ENCODE peak calls at places on chromosomes 5 and 9, in four cellular contexts. J, B, X and T are unnamed samples.

GRCh38 chr5:14428302-14429081 is 153.1 kb upstream of the OTULINL start:
- DNase-seq in X (no peak), J (no peak), B (no peak), T (no peak)

GRCh38 chr9:104091708-104092107 is 2.4 kb upstream of the SMC2 start:
- DNase-seq in J (peak), X (peak), B (no peak), T (no peak)

GRCh38 chr9:33429256-33430080 is 17.9 kb downstream of the AQP3 start:
- DNase-seq in B (no peak), X (no peak), J (peak), T (no peak)

GRCh38 chr9:133995012-133995896 is 3.1 kb upstream of the VAV2 start:
- DNase-seq in B (peak), X (no peak), J (no peak), T (no peak)

GRCh38 chr5:58024151-58024550 is 435.7 kb downstream of the PLK2 start:
- DNase-seq in B (no peak), J (no peak), X (no peak), T (no peak)

GRCh38 chr9:99029083-99029482 is 75.8 kb upstream of the TGFBR1 start:
- DNase-seq in B (no peak), X (no peak), J (no peak), T (no peak)

GRCh38 chr9:33051149-33051548 is 25.3 kb downstream of the SMU1 start:
- DNase-seq in X (no peak), B (no peak), J (no peak), T (no peak)

GRCh38 chr5:147411612-147412310 is 98.1 kb downstream of the DPYSL3 start:
- DNase-seq in X (no peak), J (peak), B (no peak), T (no peak)

GRCh38 chr5:172280937-172281336 is 2.6 kb downstream of the UBTD2 start:
- DNase-seq in X (peak), B (no peak), J (peak), T (no peak)

GRCh38 chr5:19179561-19179960 is 808.4 kb downstream of the CDH18 start:
- DNase-seq in X (no peak), B (no peak), J (no peak), T (no peak)

GRCh38 chr5:32182463-32183081 is 8.5 kb upstream of the GOLPH3 start:
- DNase-seq in J (no peak), B (peak), X (no peak), T (no peak)

GRCh38 chr9:131854334-131854733 is 114.5 kb upstream of the RAPGEF1 start:
- DNase-seq in X (no peak), B (no peak), J (peak), T (no peak)

GRCh38 chr9:128899566-128900322 is 17.8 kb downstream of the LRRC8A start:
- DNase-seq in X (no peak), J (no peak), B (peak), T (no peak)

GRCh38 chr5:103120607-103121200 is 603 bp downstream of the PPIP5K2 start:
- DNase-seq in B (peak), X (peak), J (peak), T (no peak)

GRCh38 chr5:43875741-43876140 is 272.8 kb downstream of the NNT start:
- DNase-seq in J (no peak), B (no peak), X (no peak), T (no peak)

GRCh38 chr9:110036286-110036685 is 171.7 kb downstream of the C9orf152 start:
- DNase-seq in B (no peak), J (no peak), X (no peak), T (no peak)

GRCh38 chr9:108859459-108860114 is 2.5 kb upstream of the ACTL7A start:
- DNase-seq in X (no peak), B (peak), J (no peak), T (no peak)

GRCh38 chr5:150636391-150637244 is 3.8 kb upstream of the SYNPO start:
- DNase-seq in X (peak), B (no peak), J (peak), T (no peak)

GRCh38 chr5:131710391-131710790 is 75.4 kb upstream of the RAPGEF6 start:
- DNase-seq in J (no peak), X (no peak), B (no peak), T (no peak)

GRCh38 chr5:175202461-175203065 is 241.4 kb downstream of the DRD1 start:
- DNase-seq in J (no peak), B (no peak), X (peak), T (no peak)

GRCh38 chr9:31608413-31608812 is 776.0 kb upstream of the ACO1 start:
- DNase-seq in J (peak), B (no peak), X (peak), T (no peak)

GRCh38 chr9:21565137-21565536 is 83.0 kb upstream of the IFNE start:
- DNase-seq in B (no peak), X (no peak), J (no peak), T (no peak)

GRCh38 chr5:180135967-180136641 is 64.5 kb upstream of the RNF130 start:
- DNase-seq in B (no peak), J (no peak), X (no peak), T (no peak)

GRCh38 chr5:132407970-132408369 is 38.5 kb downstream of the SLC22A5 start:
- DNase-seq in J (no peak), X (no peak), B (no peak), T (no peak)

GRCh38 chr5:1840071-1840547 is 38.9 kb downstream of the NDUFS6 start:
- DNase-seq in B (no peak), J (no peak), X (no peak), T (no peak)

GRCh38 chr5:126370796-126371718 is 52.2 kb upstream of the GRAMD2B start:
- DNase-seq in X (no peak), J (peak), B (no peak), T (no peak)

GRCh38 chr5:110045153-110045552 is 355.4 kb downstream of the MAN2A1 start:
- DNase-seq in X (peak), B (no peak), J (peak), T (peak)

GRCh38 chr5:155753943-155754581 is 572.9 kb upstream of the SGCD start:
- DNase-seq in X (no peak), B (no peak), J (no peak), T (no peak)

GRCh38 chr5:36575367-36575781 is 31.0 kb upstream of the SLC1A3 start:
- DNase-seq in J (peak), X (peak), B (no peak), T (no peak)

GRCh38 chr5:10527281-10527950 is 36.5 kb upstream of the ANKRD33B start:
- DNase-seq in J (no peak), X (no peak), B (no peak), T (no peak)

GRCh38 chr5:141513627-141514329 is 24.9 kb downstream of the PCDHGC5 start:
- DNase-seq in J (peak), B (peak), X (peak), T (peak)

GRCh38 chr5:177099422-177100093 is 12.8 kb downstream of the FGFR4 start:
- DNase-seq in X (no peak), B (no peak), J (no peak), T (no peak)

GRCh38 chr5:146107901-146108300 is 2.5 kb upstream of the PLAC8L1 start:
- DNase-seq in X (peak), B (no peak), J (peak), T (peak)

GRCh38 chr9:83027153-83027867 is 35.6 kb downstream of the RASEF start:
- DNase-seq in B (no peak), X (peak), J (peak), T (peak)

DNA sequence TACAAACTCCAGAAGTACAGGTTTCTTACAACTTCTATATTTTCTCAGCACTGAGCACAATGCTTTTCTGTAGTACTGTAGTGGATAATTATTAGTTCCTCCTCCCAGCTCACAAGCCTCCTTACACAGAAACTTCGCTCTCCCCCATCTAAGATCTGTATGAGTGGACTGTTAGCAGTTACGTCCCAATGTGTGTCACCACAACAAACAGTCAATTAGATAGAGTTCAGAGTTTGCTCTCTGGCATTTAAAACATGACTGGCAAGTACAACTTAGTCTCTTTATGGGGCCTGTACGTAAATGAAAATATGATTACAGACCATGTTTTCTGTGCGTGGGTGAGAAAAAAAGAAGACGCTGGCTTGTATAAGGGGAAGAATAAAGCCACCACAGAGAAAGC is 631.4 kb upstream of the DMAC1 start:
- DNase-seq in J (no peak), B (no peak), X (no peak), T (no peak)
- TF ChIP-seq CTCF in J (no peak), B (no peak), X (no peak), T (no peak)

DNA sequence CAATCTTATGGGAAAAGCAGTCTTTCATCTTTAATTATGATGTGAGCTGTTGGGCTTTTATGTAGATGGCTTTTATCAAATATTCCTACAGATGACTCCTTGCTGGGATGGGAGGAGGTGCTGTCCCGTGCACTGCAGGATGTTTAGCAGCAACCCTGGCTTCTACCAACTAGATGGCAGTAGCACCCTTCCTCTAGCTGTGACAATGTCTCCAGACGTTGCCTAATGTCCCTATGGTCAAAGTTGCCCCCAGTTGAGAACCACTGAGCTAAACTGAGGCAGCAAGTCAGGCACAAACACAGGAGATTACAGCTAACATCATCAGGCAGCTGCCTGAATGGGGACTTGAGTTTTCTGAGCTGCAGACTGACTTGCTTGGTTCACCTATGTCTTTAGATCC is 401.9 kb upstream of the PDE4D start:
- DNase-seq in J (peak), X (peak), B (peak), T (no peak)
- TF ChIP-seq CTCF in J (peak), X (peak), B (peak), T (peak)

GRCh38 chr5:78916044-78916443 is 69.1 kb downstream of the ARSB start:
- DNase-seq in J (no peak), X (no peak), B (no peak), T (no peak)

GRCh38 chr5:78920604-78921003 is 64.5 kb downstream of the ARSB start:
- DNase-seq in J (peak), B (no peak), X (peak), T (no peak)

GRCh38 chr5:78912796-78913195 is 72.3 kb downstream of the ARSB start:
- DNase-seq in J (no peak), B (no peak), X (no peak), T (no peak)

GRCh38 chr5:78912085-78912771 is 72.9 kb downstream of the ARSB start:
- DNase-seq in X (peak), B (no peak), J (no peak), T (no peak)

DNA sequence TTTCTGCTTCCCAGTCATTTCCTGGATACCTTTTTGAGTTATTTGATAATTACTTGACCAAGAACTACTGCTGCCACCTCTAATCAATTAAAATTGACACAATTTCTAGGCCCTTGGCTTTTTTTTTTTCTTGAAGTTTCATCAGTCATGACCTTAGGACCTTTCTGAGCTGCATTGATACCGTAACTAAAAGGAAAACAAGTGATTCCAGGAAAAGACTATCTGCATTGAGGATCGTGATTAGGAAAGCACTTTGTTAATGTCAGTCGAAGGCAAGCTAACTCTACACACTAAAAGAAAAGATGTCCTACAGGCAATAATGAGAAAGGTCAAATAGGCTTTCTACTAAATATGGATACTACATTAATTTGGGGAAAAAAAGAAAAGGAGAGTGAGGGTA is 69.9 kb downstream of the ARSB start:
- DNase-seq in J (no peak), X (no peak), B (no peak), T (no peak)
- TF ChIP-seq CTCF in J (no peak), X (no peak), B (no peak), T (no peak)

DNA sequence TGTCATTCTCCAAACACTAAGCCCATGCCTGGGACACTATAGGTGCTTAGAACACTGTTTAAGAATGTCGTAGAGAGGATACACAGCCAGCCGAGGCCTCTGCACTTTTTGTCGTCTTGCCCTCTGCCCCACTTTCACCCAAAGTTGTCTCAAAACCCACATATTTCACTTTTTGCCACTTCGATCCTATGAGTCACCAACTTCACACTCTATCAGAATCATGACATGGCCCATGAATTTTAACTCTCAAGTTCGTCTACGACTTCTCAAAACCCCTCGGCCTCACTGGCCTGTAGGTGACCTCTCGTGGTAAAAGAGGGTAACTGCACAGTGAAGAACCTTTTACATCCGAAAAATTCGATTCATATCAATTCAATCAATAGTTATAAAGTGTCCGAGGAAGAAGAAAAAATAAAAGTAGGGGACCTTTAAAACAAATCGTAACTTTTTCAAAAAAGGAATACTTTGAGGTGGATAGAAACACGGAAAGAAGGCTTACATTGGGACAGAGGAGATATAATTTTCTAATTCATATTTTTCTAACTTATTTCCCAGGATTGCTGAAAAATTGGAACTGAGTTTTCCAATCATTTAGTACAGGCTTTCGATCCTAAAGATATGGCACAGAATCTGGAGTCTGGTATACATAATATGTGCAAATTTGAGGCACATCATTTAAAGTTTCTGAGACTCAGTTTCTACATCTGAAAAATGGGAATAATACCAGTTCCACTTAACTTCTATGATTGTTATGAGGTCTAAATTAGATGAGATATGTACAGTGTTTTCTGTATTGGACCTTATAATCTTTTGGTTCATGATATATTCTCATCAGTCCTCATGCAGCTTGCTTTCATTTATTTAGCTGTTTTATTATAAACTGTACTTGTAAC is 122.6 kb downstream of the APBA1 start:
- DNase-seq in J (peak), B (peak), X (peak), T (no peak)
- TF ChIP-seq CTCF in J (peak), B (peak), X (peak), T (peak)

GRCh38 chr9:88658311-88658822 is 123.4 kb downstream of the NXNL2 start:
- DNase-seq in X (peak), J (peak), B (no peak), T (no peak)

GRCh38 chr9:88661759-88662158 is 126.8 kb downstream of the NXNL2 start:
- DNase-seq in J (peak), B (no peak), X (peak), T (no peak)

GRCh38 chr9:88659126-88659525 is 124.1 kb downstream of the NXNL2 start:
- DNase-seq in B (no peak), J (no peak), X (no peak), T (no peak)

GRCh38 chr9:88657893-88658292 is 122.9 kb downstream of the NXNL2 start:
- DNase-seq in X (peak), J (peak), B (no peak), T (peak)

GRCh38 chr9:88660611-88661010 is 125.6 kb downstream of the NXNL2 start:
- DNase-seq in X (peak), B (peak), J (peak), T (no peak)
- TF ChIP-seq CTCF in X (peak), B (peak), J (peak), T (peak)

GRCh38 chr5:79333852-79334557 is 98.1 kb downstream of the JMY start:
- DNase-seq in X (no peak), B (no peak), J (no peak), T (no peak)
- TF ChIP-seq CTCF in X (no peak), B (no peak), J (no peak), T (no peak)

GRCh38 chr5:112083623-112084022 is 326.6 kb upstream of the NREP start:
- DNase-seq in B (no peak), J (no peak), X (peak), T (no peak)

GRCh38 chr5:112084149-112084548 is 327.2 kb upstream of the NREP start:
- DNase-seq in X (peak), B (no peak), J (peak), T (peak)

GRCh38 chr5:112087222-112087621 is 330.2 kb upstream of the NREP start:
- DNase-seq in J (no peak), X (no peak), B (no peak), T (no peak)

DNA sequence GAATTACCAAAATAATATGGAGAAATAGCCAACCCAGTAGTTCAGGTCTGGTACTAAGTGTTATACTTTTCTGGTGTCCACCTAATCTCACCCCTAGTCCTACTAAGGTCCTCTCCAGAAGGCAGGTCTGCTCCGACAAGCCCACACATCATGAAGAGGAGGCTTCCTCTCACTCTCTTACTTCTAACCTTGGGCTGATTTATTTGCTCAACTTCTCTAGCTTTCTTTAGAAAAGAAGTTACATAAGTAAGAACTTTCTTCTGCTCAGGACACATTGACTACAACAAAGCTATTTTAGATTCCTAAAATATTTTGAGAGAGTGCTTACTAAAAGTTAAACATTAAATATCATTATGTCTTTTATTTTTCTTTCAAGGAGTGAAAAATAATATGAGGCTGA is 329.7 kb upstream of the NREP start:
- DNase-seq in J (no peak), X (no peak), B (no peak), T (no peak)
- TF ChIP-seq CTCF in J (no peak), X (no peak), B (no peak), T (no peak)

GRCh38 chr9:126916909-126917308 is 2.3 kb downstream of the RALGPS1 start:
- DNase-seq in X (no peak), B (no peak), J (no peak), T (no peak)
- TF ChIP-seq CTCF in X (no peak), B (no peak), J (no peak), T (no peak)

GRCh38 chr9:6984941-6985578 is 227.3 kb downstream of the KDM4C start:
- DNase-seq in B (no peak), X (no peak), J (no peak), T (no peak)
- TF ChIP-seq CTCF in B (no peak), X (no peak), J (no peak), T (no peak)